ENCODE peak calls at places on chromosomes 7 and 10, in ten cellular contexts. W is aorta; Q is psoas muscle; G is CD8-positive, alpha-beta T cell; C is heart left ventricle; L is effector memory CD4-positive, alpha-beta T cell; S is breast epithelium; V is PC-9; A is uterus; X is OCI-LY7. P is an unnamed sample. For H3K4me1, the result is how much of the 10 kb centered on the place peaks cover.

GRCh38 chr7:137977173-137977572 is 24.7 kb downstream of the CREB3L2 start:
- DNase-seq in W (no peak), Q (no peak), G (no peak), C (no peak), L (no peak), S (no peak), V (no peak), A (no peak), X (no peak), P (no peak)

GRCh38 chr10:28135258-28135657 is 136.4 kb upstream of the ODAD2 start:
- DNase-seq in W (no peak), Q (no peak), G (no peak), C (no peak), L (no peak), S (no peak), V (no peak), A (no peak), X (no peak), P (no peak)

GRCh38 chr10:97140887-97141745 is 44.6 kb downstream of the SLIT1 start:
- DNase-seq in W (no peak), Q (no peak), G (no peak), C (no peak), L (no peak), S (no peak), V (no peak), A (no peak), X (no peak), P (no peak)

GRCh38 chr7:97126483-97127171 is 9.1 kb downstream of the SDHAF3 start:
- DNase-seq in W (no peak), Q (no peak), G (no peak), C (no peak), L (no peak), S (no peak), V (no peak), A (no peak), X (no peak), P (no peak)

GRCh38 chr10:12667006-12667405 is 317.7 kb downstream of the CAMK1D start:
- DNase-seq in W (no peak), Q (no peak), G (no peak), C (no peak), L (no peak), S (no peak), V (no peak), A (no peak), X (no peak), P (no peak)

GRCh38 chr7:69710773-69711445 is 112.6 kb downstream of the AUTS2 start:
- DNase-seq in W (no peak), Q (no peak), G (no peak), C (no peak), L (no peak), S (no peak), V (no peak), A (no peak), X (no peak), P (no peak)

GRCh38 chr7:134477954-134478353 is 19.1 kb upstream of the AKR1B1 start:
- DNase-seq in W (no peak), Q (no peak), G (no peak), C (no peak), L (no peak), S (no peak), V (no peak), A (no peak), X (no peak), P (no peak)

GRCh38 chr7:2651847-2652735 is 20.3 kb downstream of the TTYH3 start:
- DNase-seq in W (peak), Q (no peak), G (no peak), C (no peak), L (no peak), S (no peak), V (no peak), A (no peak), X (no peak), P (no peak)

GRCh38 chr10:97390096-97390495 is 11.0 kb downstream of the RRP12 start:
- DNase-seq in W (no peak), Q (no peak), G (no peak), C (peak), L (no peak), S (no peak), V (no peak), A (no peak), X (no peak), P (no peak)

GRCh38 chr7:138929969-138930368 is 51.2 kb downstream of the KIAA1549 start:
- DNase-seq in W (no peak), Q (no peak), G (no peak), C (no peak), L (no peak), S (no peak), V (no peak), A (no peak), X (no peak), P (no peak)

GRCh38 chr10:120508393-120508792 is 51.4 kb downstream of the PLPP4 start:
- DNase-seq in W (no peak), Q (no peak), G (no peak), C (no peak), L (no peak), S (no peak), V (no peak), A (no peak), X (no peak), P (no peak)

GRCh38 chr10:52668024-52668423 is 104.6 kb downstream of the MBL2 start:
- DNase-seq in W (no peak), Q (no peak), G (no peak), C (no peak), L (no peak), S (no peak), V (no peak), A (no peak), X (no peak), P (no peak)

GRCh38 chr7:109545686-109546085 is 976.0 kb downstream of the DNAJB9 start:
- DNase-seq in W (no peak), Q (no peak), G (no peak), C (no peak), L (no peak), S (no peak), V (no peak), A (no peak), X (no peak), P (no peak)

GRCh38 chr10:55704950-55705349 is 656.1 kb downstream of the ZWINT start:
- DNase-seq in W (no peak), Q (no peak), G (no peak), C (no peak), L (no peak), S (no peak), V (no peak), A (no peak), X (no peak), P (no peak)

GRCh38 chr7:28409716-28410627 is 2.3 kb upstream of the CREB5 start:
- DNase-seq in W (peak), Q (peak), G (no peak), C (peak), L (no peak), S (peak), V (no peak), A (peak), X (no peak), P (no peak)

GRCh38 chr7:74525881-74526280 is 72.2 kb downstream of the GTF2IRD1 start:
- DNase-seq in W (no peak), Q (no peak), G (no peak), C (no peak), L (no peak), S (peak), V (peak), A (no peak), X (peak), P (no peak)

GRCh38 chr7:133887459-133887858 is 239.7 kb upstream of the LRGUK start:
- DNase-seq in W (no peak), Q (no peak), G (no peak), C (no peak), L (no peak), S (no peak), V (no peak), A (no peak), X (no peak), P (no peak)

GRCh38 chr7:130942211-130942964 is 208.4 kb upstream of the KLF14 start:
- DNase-seq in W (no peak), Q (peak), G (no peak), C (no peak), L (peak), S (peak), V (no peak), A (peak), X (peak), P (peak)
- H3K4me1 ChIP-seq in W (under half), Q (under half), G (half or more), C (under half), L (half or more), S (under half), V (under half), A (under half), X (half or more), P (half or more)

GRCh38 chr7:50303082-50303893 is 1.2 kb upstream of the IKZF1 start:
- DNase-seq in W (no peak), Q (no peak), G (no peak), C (no peak), L (no peak), S (no peak), V (no peak), A (no peak), X (no peak), P (peak)
- H3K4me3 ChIP-seq in W (peak), Q (peak), G (peak), C (no peak), L (peak), S (peak), V (no peak), A (no peak), X (peak), P (peak)

GRCh38 chr7:22811746-22812280 is 10.8 kb downstream of the TOMM7 start:
- DNase-seq in W (no peak), Q (no peak), G (no peak), C (no peak), L (no peak), S (no peak), V (no peak), A (no peak), X (no peak), P (no peak)

GRCh38 chr7:22809902-22810642 is 12.6 kb downstream of the TOMM7 start:
- DNase-seq in W (no peak), Q (no peak), G (no peak), C (no peak), L (no peak), S (no peak), V (no peak), A (no peak), X (no peak), P (no peak)

GRCh38 chr7:22810843-22811242 is 11.8 kb downstream of the TOMM7 start:
- DNase-seq in W (no peak), Q (no peak), G (no peak), C (no peak), L (no peak), S (no peak), V (no peak), A (no peak), X (no peak), P (no peak)

GRCh38 chr7:22812350-22812749 is 10.3 kb downstream of the TOMM7 start:
- DNase-seq in W (no peak), Q (no peak), G (no peak), C (no peak), L (no peak), S (no peak), V (no peak), A (no peak), X (no peak), P (no peak)

GRCh38 chr7:22814261-22815208 is 8.1 kb downstream of the TOMM7 start:
- DNase-seq in W (no peak), Q (no peak), G (no peak), C (no peak), L (no peak), S (no peak), V (no peak), A (no peak), X (no peak), P (no peak)
- H3K27ac ChIP-seq in W (no peak), Q (peak), G (no peak), C (no peak), L (no peak), S (no peak), V (no peak), A (no peak), X (no peak), P (no peak)

GRCh38 chr10:119314061-119314460 is 106.7 kb downstream of the GRK5 start:
- DNase-seq in W (no peak), Q (no peak), G (no peak), C (no peak), L (no peak), S (no peak), V (no peak), A (no peak), X (no peak), P (no peak)
- H3K4me1 ChIP-seq in W (under half), Q (under half), G (under half), C (half or more), L (under half), S (under half), V (under half), A (under half), X (under half), P (under half)

GRCh38 chr10:69885379-69886156 is 83.9 kb downstream of the COL13A1 start:
- DNase-seq in W (no peak), Q (no peak), G (no peak), C (no peak), L (no peak), S (no peak), V (no peak), A (no peak), X (peak), P (no peak)
- H3K4me3 ChIP-seq in W (no peak), Q (no peak), G (no peak), C (no peak), L (no peak), S (no peak), V (no peak), A (no peak), X (no peak), P (no peak)

GRCh38 chr7:43891069-43891955 is 15.1 kb downstream of the URGCP start:
- DNase-seq in W (no peak), Q (no peak), G (no peak), C (no peak), L (no peak), S (no peak), V (no peak), A (no peak), X (no peak), P (no peak)
- H3K27ac ChIP-seq in W (no peak), Q (no peak), G (no peak), C (no peak), L (no peak), S (no peak), V (no peak), A (no peak), X (no peak), P (no peak)

GRCh38 chr7:30901856-30902255 is 9.8 kb upstream of the AQP1 start:
- DNase-seq in W (no peak), Q (no peak), G (no peak), C (no peak), L (no peak), S (no peak), V (no peak), A (no peak), X (no peak), P (no peak)
- H3K4me1 ChIP-seq in W (under half), Q (under half), G (under half), C (half or more), L (under half), S (under half), V (under half), A (under half), X (under half), P (under half)

P was measured in CD4-positive, alpha-beta memory T cell.